ENCODE peak calls at places on chromosomes 16 and 17, in ten cellular contexts. X, T, K, W, S, N, E, Q, O and D are unnamed samples.

GRCh38 chr17:58703887-58704286 is 11.5 kb downstream of the RAD51C start:
- DNase-seq in E (no peak), W (no peak), N (no peak), T (no peak), Q (no peak), S (no peak), K (no peak), X (no peak), O (no peak), D (no peak)

GRCh38 chr17:17947966-17948365 is 24.2 kb downstream of the TOM1L2 start:
- DNase-seq in Q (no peak), K (no peak), E (no peak), S (no peak), N (no peak), T (no peak), X (no peak), O (no peak), W (no peak), D (no peak)

GRCh38 chr17:78498848-78499247 is 78.3 kb downstream of the DNAH17 start:
- DNase-seq in S (no peak), T (no peak), E (no peak), O (no peak), X (no peak), K (no peak), W (no peak), Q (no peak), N (no peak), D (no peak)

GRCh38 chr17:37774508-37774907 is 29.6 kb upstream of the HNF1B start:
- DNase-seq in W (peak; percentile 60), E (peak; percentile 39), K (no peak), X (peak; percentile 67), Q (no peak), O (no peak), S (no peak), N (no peak), T (peak; percentile 85), D (peak; percentile 63)

GRCh38 chr17:31371511-31372097 is 19.9 kb upstream of the RAB11FIP4 start:
- DNase-seq in Q (no peak), X (no peak), N (no peak), W (no peak), O (no peak), T (no peak), E (no peak), S (no peak), K (no peak), D (no peak)

GRCh38 chr16:64440005-64440404 is 681.9 kb downstream of the CDH11 start:
- DNase-seq in Q (no peak), E (no peak), O (no peak), K (no peak), T (no peak), N (no peak), W (no peak), X (no peak), S (no peak), D (no peak)

GRCh38 chr17:59839646-59840328 is 53.0 kb downstream of the TUBD1 start:
- DNase-seq in K (no peak), N (no peak), E (peak; percentile 14), W (no peak), T (no peak), Q (no peak), S (no peak), X (no peak), O (no peak), D (no peak)

GRCh38 chr16:56300901-56301351 is 109.6 kb downstream of the GNAO1 start:
- DNase-seq in X (no peak), W (no peak), O (peak; percentile 18), E (no peak), Q (no peak), S (no peak), K (no peak), T (no peak), N (no peak), D (no peak)

GRCh38 chr17:43579570-43580140 is 33.5 kb upstream of the ETV4 start:
- DNase-seq in N (peak; percentile 74), X (no peak), Q (peak; percentile 56), T (no peak), W (no peak), E (no peak), S (no peak), O (no peak), K (no peak), D (no peak)

GRCh38 chr17:50817142-50817751 is 18.1 kb upstream of the WFIKKN2 start:
- DNase-seq in O (peak; percentile 70), S (peak; percentile 58), Q (peak; percentile 53), W (peak; percentile 78), K (peak; percentile 55), N (peak; percentile 26), T (no peak), X (peak; percentile 54), E (peak; percentile 62), D (peak; percentile 77)

GRCh38 chr17:76458580-76459490 is 5.9 kb upstream of the UBE2O start:
- DNase-seq in S (no peak), X (no peak), O (peak; percentile 64), E (no peak), N (peak; percentile 72), W (peak; percentile 80), Q (peak; percentile 62), T (peak; percentile 19), K (peak; percentile 68), D (peak; percentile 59)

GRCh38 chr16:3665508-3665907 is 11.0 kb downstream of the DNASE1 start:
- DNase-seq in K (no peak), T (no peak), N (no peak), E (peak; percentile 17), W (no peak), S (no peak), Q (no peak), X (peak; percentile 51), O (no peak), D (no peak)

GRCh38 chr16:29649560-29650494 is 13.2 kb upstream of the SPN start:
- DNase-seq in K (no peak), W (peak; percentile 6), O (no peak), Q (no peak), N (no peak), E (no peak), S (no peak), X (no peak), T (no peak), D (no peak)

GRCh38 chr16:2039286-2040030 is 8.2 kb downstream of the NTHL1 start:
- DNase-seq in K (peak; percentile 64), S (no peak), W (no peak), N (no peak), E (no peak), X (no peak), Q (no peak), T (no peak), O (no peak), D (no peak)

GRCh38 chr17:50534222-50534978 is 1.9 kb downstream of the EPN3 start:
- DNase-seq in K (peak; percentile 89), E (peak; percentile 27), Q (no peak), W (no peak), T (no peak), N (peak; percentile 69), O (no peak), S (no peak), X (no peak), D (no peak)

GRCh38 chr16:1899641-1900451 is 18.4 kb downstream of the HS3ST6 start:
- DNase-seq in Q (no peak), S (no peak), N (no peak), T (no peak), K (peak; percentile 78), O (no peak), W (no peak), E (no peak), X (no peak), D (no peak)

GRCh38 chr17:58913971-58914769 is 158.5 kb downstream of the PPM1E start:
- DNase-seq in E (no peak), W (no peak), N (peak; percentile 83), K (no peak), S (no peak), O (no peak), X (no peak), Q (no peak), T (no peak), D (no peak)